ENCODE peak calls at places on chromosomes 1 and 21, in five cellular contexts. M, E, Q, Y and P are unnamed samples.

GRCh38 chr1:106755682-106756406 is 300.6 kb upstream of the PRMT6 start:
- DNase-seq in Y (no peak), M (peak; percentile 45), Q (peak; percentile 55), E (no peak), P (no peak)

GRCh38 chr1:17276568-17276967 is 27.7 kb downstream of the PADI3 start:
- DNase-seq in E (no peak), Q (peak; percentile 66), M (peak; percentile 60), Y (no peak), P (no peak)

GRCh38 chr1:4460651-4461050 is 193.8 kb upstream of the AJAP1 start:
- DNase-seq in M (no peak), E (no peak), Q (no peak), Y (no peak), P (no peak)

GRCh38 chr1:10471411-10472219 is 714 bp downstream of the DFFA start:
- DNase-seq in Y (no peak), E (no peak), Q (peak; percentile 37), M (peak; percentile 44), P (peak; percentile 44)

GRCh38 chr21:33032434-33033047 is 6.8 kb downstream of the OLIG2 start:
- DNase-seq in Q (no peak), E (no peak), Y (no peak), M (no peak), P (no peak)

GRCh38 chr1:64405833-64406232 is 64.1 kb upstream of the CACHD1 start:
- DNase-seq in E (no peak), Y (no peak), Q (no peak), M (no peak), P (no peak)

GRCh38 chr1:208230668-208231529 is 13.3 kb downstream of the PLXNA2 start:
- DNase-seq in M (no peak), Q (no peak), E (no peak), Y (no peak), P (no peak)

GRCh38 chr1:28860332-28861073 is 48.5 kb downstream of the OPRD1 start:
- DNase-seq in E (peak; percentile 36), Y (no peak), M (peak; percentile 7), Q (peak; percentile 16), P (no peak)

GRCh38 chr1:31750858-31751638 is 13.1 kb downstream of the ADGRB2 start:
- DNase-seq in Y (no peak), M (peak; percentile 65), E (no peak), Q (peak; percentile 53), P (peak; percentile 13)

DNA sequence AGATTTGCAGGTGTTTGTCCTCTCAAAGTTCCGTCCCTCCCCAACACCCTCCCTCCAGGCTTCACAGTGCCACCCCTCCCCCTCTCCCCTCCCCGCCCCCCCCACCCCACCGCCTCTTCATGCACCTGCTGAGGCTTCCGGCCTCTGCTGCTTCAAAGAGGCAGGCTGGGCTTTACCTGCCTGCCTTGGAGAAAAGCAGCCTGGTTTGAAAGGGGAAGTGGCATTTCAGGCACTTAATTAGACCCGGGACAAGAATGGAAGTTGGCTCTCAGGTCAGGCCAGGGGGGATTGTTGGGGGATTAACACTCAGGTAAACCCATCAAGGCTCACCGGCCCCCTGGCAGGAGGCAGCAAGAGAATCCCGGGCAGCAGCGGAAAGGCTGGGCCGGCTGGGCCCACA is 21.1 kb downstream of the PAX7 start:
- DNase-seq in Y (no peak), E (no peak), M (no peak), Q (no peak), P (no peak)
- H3K4me3 ChIP-seq in Y (no peak overlapping the region), E (no peak overlapping the region), M (no peak overlapping the region), Q (no peak overlapping the region), P (no peak overlapping the region)

GRCh38 chr1:154481058-154481457 is 21.0 kb upstream of the TDRD10 start:
- DNase-seq in Y (no peak), M (no peak), Q (no peak), E (peak; percentile 35), P (no peak)
- TF ChIP-seq CTCF in Y (no peak), M (no peak), Q (no peak), E (no peak), P (no peak)

DNA sequence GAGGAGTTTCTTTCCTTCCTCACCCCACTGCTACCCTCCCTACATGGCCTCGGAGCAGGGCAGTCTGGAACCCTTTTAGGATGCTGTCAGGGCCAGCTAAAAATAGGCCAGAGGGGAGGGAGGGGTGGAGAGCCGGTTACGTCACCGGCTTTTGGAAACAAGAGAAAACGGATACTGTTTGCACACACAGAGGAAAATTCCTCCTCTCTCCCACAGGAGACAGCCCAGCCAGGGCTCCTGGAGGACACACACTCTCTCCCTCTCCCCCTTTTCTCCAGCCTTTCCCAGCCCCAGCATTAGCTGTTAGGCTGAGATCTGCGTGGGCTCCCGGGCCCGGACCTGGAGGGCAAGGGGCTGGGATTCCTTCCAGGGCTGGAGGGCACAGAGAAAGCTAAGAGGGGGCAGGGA is 20.0 kb upstream of the ALDH4A1 start:
- DNase-seq in E (peak; percentile 55), Y (no peak), M (peak; percentile 95), Q (peak; percentile 95), P (no peak)
- H3K4me3 ChIP-seq in E (no peak overlapping the region), Y (no peak overlapping the region), M (no peak overlapping the region), Q (no peak overlapping the region), P (no peak overlapping the region)

GRCh38 chr1:231549733-231550447 is 21.4 kb downstream of the TSNAX start:
- DNase-seq in M (no peak), Y (no peak), Q (no peak), E (no peak), P (no peak)

GRCh38 chr1:231553320-231553719 is 24.9 kb downstream of the TSNAX start:
- DNase-seq in Q (no peak), M (no peak), E (peak; percentile 67), Y (no peak), P (no peak)

GRCh38 chr1:231544943-231545592 is 16.6 kb downstream of the TSNAX start:
- DNase-seq in E (peak; percentile 87), M (peak; percentile 84), Y (no peak), Q (peak; percentile 45), P (no peak)

GRCh38 chr1:231554969-231555368 is 26.5 kb downstream of the TSNAX start:
- DNase-seq in E (no peak), Y (no peak), M (no peak), Q (no peak), P (no peak)

DNA sequence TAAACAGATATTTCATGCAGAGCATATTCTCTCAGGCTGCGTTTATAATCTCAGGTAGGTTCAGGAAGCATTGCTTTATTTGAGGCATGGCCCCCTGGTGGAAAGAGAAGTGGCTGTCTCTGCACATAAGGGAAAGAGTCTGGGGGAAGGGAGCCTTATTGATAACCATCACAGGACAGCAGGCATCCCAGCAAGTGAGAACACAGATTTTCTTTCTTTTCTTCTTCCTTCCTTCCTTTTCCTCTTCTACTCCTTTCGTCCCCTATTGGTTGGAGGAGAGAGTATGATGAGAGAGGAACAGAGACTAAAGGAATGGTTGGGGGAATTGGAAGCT is 21.9 kb downstream of the TSNAX start:
- DNase-seq in E (no peak), M (no peak), Y (no peak), Q (peak; percentile 19), P (peak; percentile 40)
- TF ChIP-seq CTCF in E (peak; percentile 53), M (peak; percentile 56), Y (no peak), Q (peak; percentile 49), P (peak; percentile 38)

GRCh38 chr1:178609015-178609414 is 96.1 kb downstream of the TEX35 start:
- DNase-seq in E (peak; percentile 15), M (peak; percentile 83), Q (peak; percentile 86), Y (no peak), P (no peak)
- H3K4me3 ChIP-seq in E (no peak overlapping the region), M (no peak overlapping the region), Q (no peak overlapping the region), Y (no peak overlapping the region), P (no peak overlapping the region)